ENCODE peak calls at places on chromosomes 11 and 22, in ten cellular contexts. D is CD4-positive, alpha-beta memory T cell; S is spleen; O is fibroblast of lung; W is ovary; K is body of pancreas; Q is tibial artery; P is A549; A is HCT116; V is sigmoid colon. L is an unnamed sample. For H3K4me1, the result is how much of the 10 kb centered on the place peaks cover.

GRCh38 chr11:9280655-9281301 is 15.6 kb upstream of the DENND5A start:
- DNase-seq in D (peak), S (no peak), O (peak), W (no peak), K (peak), Q (no peak), P (no peak), A (no peak), V (no peak), L (peak)

GRCh38 chr11:27451528-27451927 is 21.1 kb downstream of the LGR4 start:
- DNase-seq in D (no peak), S (no peak), O (peak), W (no peak), K (no peak), Q (no peak), P (no peak), A (no peak), V (no peak), L (no peak)

GRCh38 chr22:30253205-30253852 is 6.8 kb upstream of the LIF start:
- DNase-seq in D (no peak), S (no peak), O (peak), W (no peak), K (peak), Q (peak), P (peak), A (no peak), V (no peak), L (peak)

GRCh38 chr22:26364066-26365015 is 64.7 kb upstream of the ASPHD2 start:
- DNase-seq in D (peak), S (no peak), O (peak), W (no peak), K (peak), Q (no peak), P (peak), A (peak), V (no peak), L (peak)

GRCh38 chr11:19953909-19954308 is 206.4 kb downstream of the DBX1 start:
- DNase-seq in D (no peak), S (no peak), O (peak), W (no peak), K (peak), Q (no peak), P (peak), A (peak), V (no peak), L (no peak)

GRCh38 chr11:13110929-13111812 is 102.1 kb downstream of the RASSF10 start:
- DNase-seq in D (no peak), S (no peak), O (peak), W (no peak), K (no peak), Q (no peak), P (peak), A (no peak), V (no peak), L (no peak)

GRCh38 chr11:102116453-102117205 is 6.4 kb downstream of the YAP1 start:
- DNase-seq in D (no peak), S (no peak), O (peak), W (no peak), K (no peak), Q (no peak), P (peak), A (no peak), V (no peak), L (no peak)

GRCh38 chr11:11351042-11351586 is 1.9 kb downstream of the CSNK2A3 start:
- DNase-seq in D (no peak), S (no peak), O (no peak), W (no peak), K (no peak), Q (no peak), P (no peak), A (no peak), V (no peak), L (no peak)

GRCh38 chr22:42289671-42290269 is 19.3 kb upstream of the TCF20 start:
- DNase-seq in D (no peak), S (peak), O (peak), W (peak), K (no peak), Q (no peak), P (no peak), A (no peak), V (no peak), L (no peak)

GRCh38 chr11:69122642-69123431 is 32.9 kb upstream of the SMIM38 start:
- DNase-seq in D (peak), S (peak), O (peak), W (no peak), K (peak), Q (peak), P (peak), A (peak), V (no peak), L (peak)

GRCh38 chr11:58958500-58958899 is 19.2 kb downstream of the GLYATL1 start:
- DNase-seq in D (no peak), S (peak), O (no peak), W (no peak), K (peak), Q (no peak), P (peak), A (peak), V (no peak), L (no peak)

GRCh38 chr22:23548501-23549197 is 31.4 kb downstream of the IGLL1 start:
- DNase-seq in D (no peak), S (peak), O (no peak), W (no peak), K (no peak), Q (peak), P (no peak), A (no peak), V (peak), L (no peak)

GRCh38 chr22:39939830-39940229 is 20.4 kb upstream of the TMA7B start:
- DNase-seq in D (no peak), S (no peak), O (no peak), W (no peak), K (no peak), Q (no peak), P (no peak), A (no peak), V (no peak), L (no peak)

GRCh38 chr11:72267956-72268617 is 24.1 kb upstream of the PHOX2A start:
- DNase-seq in D (no peak), S (no peak), O (no peak), W (no peak), K (no peak), Q (no peak), P (no peak), A (no peak), V (no peak), L (no peak)

GRCh38 chr11:96161271-96162089 is 181.5 kb downstream of the MAML2 start:
- DNase-seq in D (no peak), S (no peak), O (peak), W (no peak), K (no peak), Q (no peak), P (no peak), A (no peak), V (no peak), L (peak)

DNA sequence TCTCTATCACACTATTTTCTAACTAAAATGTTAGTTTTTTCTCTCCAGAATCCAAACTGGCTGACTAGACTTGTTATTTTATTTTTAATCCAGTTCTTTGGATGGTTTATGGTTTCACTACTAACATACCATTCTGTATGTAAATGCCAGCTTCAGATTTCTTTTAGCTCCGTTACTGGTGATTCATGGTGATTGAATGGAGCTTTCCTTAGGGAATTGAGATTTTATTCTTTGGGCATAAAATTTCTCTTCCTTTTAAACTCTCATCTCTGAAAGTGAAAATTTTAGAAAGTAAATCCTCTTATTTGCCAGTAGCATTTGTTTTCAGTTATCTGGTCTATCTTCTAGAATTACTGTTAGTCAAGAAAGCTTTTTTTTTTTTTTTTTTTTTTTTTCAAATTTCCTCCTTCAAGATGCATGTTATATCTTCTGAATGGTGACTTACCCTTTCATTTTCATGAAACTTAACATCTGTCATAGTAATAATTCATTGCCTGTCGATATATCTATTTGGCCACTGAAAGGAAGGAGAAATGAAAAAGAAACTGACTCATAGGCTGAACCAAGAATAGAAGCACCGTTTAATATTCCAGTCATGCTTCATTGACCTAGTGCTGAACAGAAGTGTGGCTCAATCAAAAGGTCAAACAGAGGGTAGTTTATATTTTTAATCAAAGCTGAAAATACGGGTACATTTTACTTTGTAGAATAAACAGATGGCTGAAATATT is 6.4 kb downstream of the ENDOD1 start:
- DNase-seq in D (no peak), S (no peak), O (peak), W (no peak), K (no peak), Q (no peak), P (no peak), A (no peak), V (no peak), L (no peak)
- H3K4me1 ChIP-seq in D (under half), S (under half), O (under half), W (under half), K (under half), Q (under half), P (under half), A (half or more), V (under half), L (under half)

DNA sequence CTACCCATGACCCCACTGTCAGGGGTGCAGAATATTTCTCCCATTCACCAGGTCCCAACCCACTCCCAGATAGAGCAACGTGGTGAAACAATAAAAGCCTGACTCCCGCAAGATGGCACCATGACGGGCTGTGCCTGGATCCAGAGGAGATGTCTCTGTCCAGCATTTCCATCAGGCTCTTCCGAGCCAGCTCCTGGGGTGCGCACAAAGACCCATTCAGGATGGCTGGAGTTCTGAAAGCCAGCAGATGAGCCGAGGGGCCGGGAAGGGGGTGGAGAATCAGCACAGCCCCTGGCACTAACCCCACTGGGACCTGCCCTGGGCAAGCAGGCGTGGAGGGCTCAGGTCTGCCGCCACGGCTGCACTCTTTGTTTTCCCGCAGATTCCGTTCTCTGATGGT is 97.1 kb upstream of the BLID start:
- DNase-seq in D (no peak), S (no peak), O (no peak), W (no peak), K (no peak), Q (no peak), P (no peak), A (no peak), V (no peak), L (no peak)
- H3K4me1 ChIP-seq in D (under half), S (under half), O (under half), W (under half), K (under half), Q (under half), P (under half), A (under half), V (under half), L (under half)

GRCh38 chr11:67276821-67277230 is 10.6 kb downstream of the GRK2 start:
- DNase-seq in D (peak), S (peak), O (no peak), W (no peak), K (peak), Q (peak), P (no peak), A (no peak), V (peak), L (peak)
- H3K4me1 ChIP-seq in D (half or more), S (half or more), O (under half), W (under half), K (half or more), Q (under half), P (under half), A (under half), V (half or more), L (half or more)

GRCh38 chr22:43824724-43825485 is 12.8 kb upstream of the EFCAB6 start:
- DNase-seq in D (no peak), S (no peak), O (no peak), W (no peak), K (no peak), Q (peak), P (no peak), A (no peak), V (no peak), L (no peak)

GRCh38 chr22:43827336-43827735 is 15.2 kb upstream of the EFCAB6 start:
- DNase-seq in D (no peak), S (no peak), O (no peak), W (no peak), K (no peak), Q (no peak), P (no peak), A (no peak), V (no peak), L (no peak)

GRCh38 chr22:43823911-43824665 is 12.0 kb upstream of the EFCAB6 start:
- DNase-seq in D (no peak), S (no peak), O (no peak), W (no peak), K (no peak), Q (peak), P (no peak), A (no peak), V (no peak), L (no peak)

GRCh38 chr22:43826142-43827093 is 14.3 kb upstream of the EFCAB6 start:
- DNase-seq in D (no peak), S (no peak), O (peak), W (peak), K (peak), Q (peak), P (peak), A (no peak), V (no peak), L (peak)

GRCh38 chr22:43825651-43826050 is 13.5 kb upstream of the EFCAB6 start:
- DNase-seq in D (no peak), S (no peak), O (no peak), W (no peak), K (no peak), Q (no peak), P (no peak), A (no peak), V (no peak), L (no peak)
- H3K4me1 ChIP-seq in D (under half), S (under half), O (under half), W (under half), K (under half), Q (under half), P (under half), A (under half), V (under half), L (under half)

DNA sequence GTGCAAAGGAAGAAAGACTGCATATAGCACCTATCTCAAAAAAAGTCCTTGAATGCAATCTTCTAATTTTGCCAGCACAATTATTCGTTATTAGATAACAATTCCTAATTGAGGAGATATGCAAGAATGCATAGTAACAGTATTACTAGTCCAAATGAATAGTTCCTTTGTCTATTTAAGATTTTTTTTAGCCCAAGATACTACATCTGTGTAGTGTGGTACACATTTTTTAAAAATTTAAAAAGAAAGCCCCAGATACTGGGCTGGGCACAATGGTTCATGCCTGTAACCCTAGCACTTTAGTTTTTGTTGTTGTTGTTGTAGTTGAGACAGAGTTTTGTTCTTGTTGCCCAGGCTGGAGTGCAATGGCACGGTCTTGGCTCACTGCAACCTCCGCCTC is 43.7 kb downstream of the RAB6A start:
- DNase-seq in D (no peak), S (no peak), O (no peak), W (no peak), K (no peak), Q (no peak), P (no peak), A (no peak), V (no peak), L (no peak)
- H3K4me1 ChIP-seq in D (under half), S (under half), O (under half), W (under half), K (under half), Q (under half), P (under half), A (under half), V (under half), L (under half)

DNA sequence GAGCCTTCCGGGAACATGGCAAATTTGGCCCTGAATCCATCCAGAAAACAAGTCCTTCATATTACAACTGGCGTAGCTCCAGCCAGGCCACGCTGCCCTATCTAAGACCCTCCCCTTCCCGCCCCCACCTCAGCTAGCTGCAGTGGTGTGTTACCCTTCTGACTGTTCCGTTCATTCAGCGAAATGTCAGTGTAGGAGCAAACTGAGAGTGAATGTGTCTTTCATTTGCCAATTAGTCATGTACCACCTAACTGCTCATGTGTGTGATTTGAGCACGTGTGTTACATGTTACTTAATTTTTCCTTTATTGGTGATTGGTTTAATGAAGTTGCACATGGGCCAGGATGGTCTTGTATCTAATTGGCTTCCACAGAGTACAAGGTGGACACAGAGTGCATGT is 34.8 kb upstream of the POU2AF1 start:
- DNase-seq in D (no peak), S (no peak), O (no peak), W (no peak), K (no peak), Q (no peak), P (no peak), A (no peak), V (no peak), L (no peak)
- H3K4me1 ChIP-seq in D (under half), S (under half), O (under half), W (under half), K (under half), Q (under half), P (under half), A (under half), V (under half), L (under half)

DNA sequence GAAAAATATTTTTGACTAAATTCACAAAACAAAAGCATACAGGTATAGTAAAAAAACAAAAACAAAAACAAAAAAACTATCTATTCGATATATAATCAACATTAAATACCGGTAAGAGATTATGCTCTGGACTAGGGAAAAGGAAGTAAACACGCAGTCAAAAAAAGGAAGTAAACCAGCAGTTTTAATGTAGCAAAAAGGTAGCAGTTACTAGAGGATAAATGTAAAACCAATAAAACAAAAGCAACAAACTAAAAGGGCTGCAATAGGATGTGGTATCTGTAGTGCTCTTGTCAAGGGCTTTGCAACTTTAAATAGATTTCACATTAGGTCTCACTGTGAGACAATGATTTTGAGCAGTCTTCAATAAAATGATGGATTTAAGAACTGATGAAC is 2.4 kb downstream of the TRIM22 start:
- DNase-seq in D (no peak), S (no peak), O (no peak), W (no peak), K (no peak), Q (no peak), P (no peak), A (no peak), V (no peak), L (no peak)
- H3K4me1 ChIP-seq in D (half or more), S (under half), O (under half), W (under half), K (under half), Q (under half), P (under half), A (under half), V (under half), L (under half)

DNA sequence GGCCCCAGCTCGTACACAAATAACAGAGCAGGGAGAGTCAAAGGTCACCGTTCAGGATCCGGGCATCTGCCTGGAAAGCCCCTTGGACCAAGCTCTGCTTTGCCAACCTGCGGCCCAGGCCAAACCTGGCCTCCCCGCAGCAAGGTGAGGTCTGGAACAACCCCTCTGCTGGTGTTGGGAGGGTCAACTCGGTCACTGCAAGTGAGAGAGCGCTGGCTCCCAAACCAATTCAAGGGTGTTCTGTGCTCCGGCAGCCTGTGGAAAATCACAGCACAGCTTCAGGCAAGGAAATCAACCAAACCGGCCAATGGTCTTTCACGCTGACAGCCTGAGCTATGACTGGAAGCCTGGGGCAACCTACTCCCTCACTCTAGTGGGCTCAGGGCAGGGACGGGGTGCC is 63.4 kb downstream of the MYH9 start:
- DNase-seq in D (peak), S (no peak), O (no peak), W (no peak), K (no peak), Q (peak), P (no peak), A (no peak), V (no peak), L (no peak)
- H3K4me1 ChIP-seq in D (under half), S (half or more), O (half or more), W (under half), K (under half), Q (under half), P (under half), A (under half), V (half or more), L (half or more)

GRCh38 chr11:1773131-1773510 is 9.4 kb upstream of the CTSD start:
- DNase-seq in D (no peak), S (peak), O (no peak), W (no peak), K (no peak), Q (peak), P (no peak), A (no peak), V (peak), L (no peak)
- H3K4me1 ChIP-seq in D (under half), S (under half), O (under half), W (under half), K (under half), Q (under half), P (under half), A (half or more), V (under half), L (under half)